ENCODE peak calls at places on chromosomes 6 and 20, in nine cellular contexts. One of them, this sample, is unnamed.

GRCh38 chr20:20492521-20493334 is 124.8 kb downstream of the INSM1 start:
- DNase-seq in left ventricle myocardium inferior: no peak
- DNase-seq in omental fat pad: no peak
- DNase-seq in GM12865: no peak
- DNase-seq in uterus: no peak
- DNase-seq in cardiac muscle cell: peak; percentile 22
- DNase-seq in LNCaP clone FGC: no peak
- DNase-seq in endothelial cell: peak; percentile 61
- DNase-seq in activated CD8-positive, alpha-beta T cell treated with anti-CD3 and anti-CD28 coated beads for 36 hours: no peak
- DNase-seq in this sample: peak; percentile 45

GRCh38 chr6:4641461-4641860 is 134.7 kb upstream of the CDYL start:
- DNase-seq in left ventricle myocardium inferior: no peak
- DNase-seq in omental fat pad: no peak
- DNase-seq in GM12865: no peak
- DNase-seq in uterus: no peak
- DNase-seq in cardiac muscle cell: no peak
- DNase-seq in LNCaP clone FGC: no peak
- DNase-seq in endothelial cell: no peak
- DNase-seq in activated CD8-positive, alpha-beta T cell treated with anti-CD3 and anti-CD28 coated beads for 36 hours: peak; percentile 3
- DNase-seq in this sample: no peak

GRCh38 chr6:13724174-13724573 is 12.5 kb upstream of the RANBP9 start:
- DNase-seq in left ventricle myocardium inferior: no peak
- DNase-seq in omental fat pad: no peak
- DNase-seq in GM12865: no peak
- DNase-seq in uterus: no peak
- DNase-seq in cardiac muscle cell: no peak
- DNase-seq in LNCaP clone FGC: no peak
- DNase-seq in endothelial cell: no peak
- DNase-seq in activated CD8-positive, alpha-beta T cell treated with anti-CD3 and anti-CD28 coated beads for 36 hours: no peak
- DNase-seq in this sample: no peak

GRCh38 chr20:17799575-17799974 is 99.8 kb downstream of the BANF2 start:
- DNase-seq in left ventricle myocardium inferior: no peak
- DNase-seq in omental fat pad: no peak
- DNase-seq in GM12865: no peak
- DNase-seq in uterus: no peak
- DNase-seq in cardiac muscle cell: no peak
- DNase-seq in LNCaP clone FGC: no peak
- DNase-seq in endothelial cell: no peak
- DNase-seq in activated CD8-positive, alpha-beta T cell treated with anti-CD3 and anti-CD28 coated beads for 36 hours: no peak
- DNase-seq in this sample: no peak

GRCh38 chr20:4937422-4938319 is 63.6 kb downstream of the SLC23A2 start:
- DNase-seq in left ventricle myocardium inferior: no peak
- DNase-seq in omental fat pad: no peak
- DNase-seq in GM12865: no peak
- DNase-seq in uterus: no peak
- DNase-seq in cardiac muscle cell: no peak
- DNase-seq in LNCaP clone FGC: peak; percentile 93
- DNase-seq in endothelial cell: no peak
- DNase-seq in activated CD8-positive, alpha-beta T cell treated with anti-CD3 and anti-CD28 coated beads for 36 hours: no peak
- DNase-seq in this sample: no peak

GRCh38 chr6:5695260-5696245 is 311.2 kb downstream of the NRN1 start:
- DNase-seq in left ventricle myocardium inferior: no peak
- DNase-seq in omental fat pad: no peak
- DNase-seq in GM12865: no peak
- DNase-seq in uterus: no peak
- DNase-seq in cardiac muscle cell: peak; percentile 51
- DNase-seq in LNCaP clone FGC: no peak
- DNase-seq in endothelial cell: no peak
- DNase-seq in activated CD8-positive, alpha-beta T cell treated with anti-CD3 and anti-CD28 coated beads for 36 hours: no peak
- DNase-seq in this sample: no peak

GRCh38 chr6:13012977-13013680 is 296.6 kb downstream of the PHACTR1 start:
- DNase-seq in left ventricle myocardium inferior: peak; percentile 77
- DNase-seq in omental fat pad: no peak
- DNase-seq in GM12865: no peak
- DNase-seq in uterus: no peak
- DNase-seq in cardiac muscle cell: peak; percentile 37
- DNase-seq in LNCaP clone FGC: no peak
- DNase-seq in endothelial cell: peak; percentile 39
- DNase-seq in activated CD8-positive, alpha-beta T cell treated with anti-CD3 and anti-CD28 coated beads for 36 hours: peak; percentile 19
- DNase-seq in this sample: peak; percentile 7

GRCh38 chr20:40849456-40849855 is 160.4 kb upstream of the MAFB start:
- DNase-seq in left ventricle myocardium inferior: no peak
- DNase-seq in omental fat pad: no peak
- DNase-seq in GM12865: no peak
- DNase-seq in uterus: no peak
- DNase-seq in cardiac muscle cell: no peak
- DNase-seq in LNCaP clone FGC: no peak
- DNase-seq in endothelial cell: no peak
- DNase-seq in activated CD8-positive, alpha-beta T cell treated with anti-CD3 and anti-CD28 coated beads for 36 hours: no peak
- DNase-seq in this sample: no peak

GRCh38 chr20:51158226-51158625 is 135.3 kb upstream of the KCNG1 start:
- DNase-seq in left ventricle myocardium inferior: no peak
- DNase-seq in omental fat pad: no peak
- DNase-seq in GM12865: no peak
- DNase-seq in uterus: no peak
- DNase-seq in cardiac muscle cell: no peak
- DNase-seq in LNCaP clone FGC: no peak
- DNase-seq in endothelial cell: no peak
- DNase-seq in activated CD8-positive, alpha-beta T cell treated with anti-CD3 and anti-CD28 coated beads for 36 hours: no peak
- DNase-seq in this sample: no peak

GRCh38 chr6:105243487-105243886 is 63.7 kb upstream of the POPDC3 start:
- DNase-seq in left ventricle myocardium inferior: no peak
- DNase-seq in omental fat pad: no peak
- DNase-seq in GM12865: no peak
- DNase-seq in uterus: no peak
- DNase-seq in cardiac muscle cell: no peak
- DNase-seq in LNCaP clone FGC: no peak
- DNase-seq in endothelial cell: no peak
- DNase-seq in activated CD8-positive, alpha-beta T cell treated with anti-CD3 and anti-CD28 coated beads for 36 hours: no peak
- DNase-seq in this sample: no peak

GRCh38 chr6:67345946-67346345 is 1289.1 kb upstream of the ADGRB3 start:
- DNase-seq in left ventricle myocardium inferior: no peak
- DNase-seq in omental fat pad: no peak
- DNase-seq in GM12865: no peak
- DNase-seq in uterus: no peak
- DNase-seq in cardiac muscle cell: peak; percentile 2
- DNase-seq in LNCaP clone FGC: no peak
- DNase-seq in endothelial cell: no peak
- DNase-seq in activated CD8-positive, alpha-beta T cell treated with anti-CD3 and anti-CD28 coated beads for 36 hours: no peak
- DNase-seq in this sample: no peak

GRCh38 chr20:17958326-17959256 is 10.0 kb downstream of the SNX5 start:
- DNase-seq in left ventricle myocardium inferior: no peak
- DNase-seq in omental fat pad: no peak
- DNase-seq in GM12865: peak; percentile 26
- DNase-seq in uterus: no peak
- DNase-seq in cardiac muscle cell: peak; percentile 40
- DNase-seq in LNCaP clone FGC: no peak
- DNase-seq in endothelial cell: no peak
- DNase-seq in activated CD8-positive, alpha-beta T cell treated with anti-CD3 and anti-CD28 coated beads for 36 hours: no peak
- DNase-seq in this sample: no peak

GRCh38 chr6:28252507-28252975 is 472 bp upstream of the ZKSCAN4 start:
- DNase-seq in left ventricle myocardium inferior: no peak
- DNase-seq in omental fat pad: no peak
- DNase-seq in GM12865: no peak
- DNase-seq in uterus: no peak
- DNase-seq in cardiac muscle cell: peak; percentile 6
- DNase-seq in LNCaP clone FGC: no peak
- DNase-seq in endothelial cell: no peak
- DNase-seq in activated CD8-positive, alpha-beta T cell treated with anti-CD3 and anti-CD28 coated beads for 36 hours: no peak
- DNase-seq in this sample: no peak

GRCh38 chr6:106325336-106326178 is at the start of gene ATG5:
- DNase-seq in left ventricle myocardium inferior: peak; percentile 100
- DNase-seq in omental fat pad: peak; percentile 99
- DNase-seq in GM12865: peak; percentile 100
- DNase-seq in uterus: peak; percentile 99
- DNase-seq in cardiac muscle cell: peak; percentile 100
- DNase-seq in LNCaP clone FGC: peak; percentile 97
- DNase-seq in endothelial cell: peak; percentile 99
- DNase-seq in activated CD8-positive, alpha-beta T cell treated with anti-CD3 and anti-CD28 coated beads for 36 hours: peak; percentile 100
- DNase-seq in this sample: peak; percentile 99

GRCh38 chr6:100730581-100730980 is 150.5 kb downstream of the ASCC3 start:
- DNase-seq in left ventricle myocardium inferior: no peak
- DNase-seq in omental fat pad: no peak
- DNase-seq in GM12865: no peak
- DNase-seq in uterus: no peak
- DNase-seq in cardiac muscle cell: no peak
- DNase-seq in LNCaP clone FGC: no peak
- DNase-seq in endothelial cell: no peak
- DNase-seq in activated CD8-positive, alpha-beta T cell treated with anti-CD3 and anti-CD28 coated beads for 36 hours: no peak
- DNase-seq in this sample: no peak

GRCh38 chr6:17022604-17023003 is 79.2 kb upstream of the STMND1 start:
- DNase-seq in left ventricle myocardium inferior: no peak
- DNase-seq in omental fat pad: no peak
- DNase-seq in GM12865: peak; percentile 39
- DNase-seq in uterus: no peak
- DNase-seq in cardiac muscle cell: no peak
- DNase-seq in LNCaP clone FGC: no peak
- DNase-seq in endothelial cell: no peak
- DNase-seq in activated CD8-positive, alpha-beta T cell treated with anti-CD3 and anti-CD28 coated beads for 36 hours: no peak
- DNase-seq in this sample: no peak

GRCh38 chr20:11901127-11901526 is 16.6 kb upstream of the BTBD3 start:
- DNase-seq in left ventricle myocardium inferior: no peak
- DNase-seq in omental fat pad: no peak
- DNase-seq in GM12865: no peak
- DNase-seq in uterus: no peak
- DNase-seq in cardiac muscle cell: peak; percentile 35
- DNase-seq in LNCaP clone FGC: no peak
- DNase-seq in endothelial cell: no peak
- DNase-seq in activated CD8-positive, alpha-beta T cell treated with anti-CD3 and anti-CD28 coated beads for 36 hours: no peak
- DNase-seq in this sample: no peak

GRCh38 chr20:44187763-44188709 is 1.0 kb upstream of the JPH2 start:
- DNase-seq in left ventricle myocardium inferior: no peak
- DNase-seq in omental fat pad: no peak
- DNase-seq in GM12865: peak; percentile 29
- DNase-seq in uterus: peak; percentile 59
- DNase-seq in cardiac muscle cell: peak; percentile 24
- DNase-seq in LNCaP clone FGC: peak; percentile 27
- DNase-seq in endothelial cell: no peak
- DNase-seq in activated CD8-positive, alpha-beta T cell treated with anti-CD3 and anti-CD28 coated beads for 36 hours: no peak
- DNase-seq in this sample: no peak

GRCh38 chr6:30323806-30324205 is 2.9 kb upstream of the TRIM39 start:
- DNase-seq in left ventricle myocardium inferior: no peak
- DNase-seq in omental fat pad: no peak
- DNase-seq in GM12865: no peak
- DNase-seq in uterus: no peak
- DNase-seq in cardiac muscle cell: no peak
- DNase-seq in LNCaP clone FGC: no peak
- DNase-seq in endothelial cell: no peak
- DNase-seq in activated CD8-positive, alpha-beta T cell treated with anti-CD3 and anti-CD28 coated beads for 36 hours: peak; percentile 57
- DNase-seq in this sample: no peak

GRCh38 chr20:50885781-50886180 is 45.5 kb downstream of the ADNP start:
- DNase-seq in left ventricle myocardium inferior: no peak
- DNase-seq in omental fat pad: no peak
- DNase-seq in GM12865: no peak
- DNase-seq in uterus: no peak
- DNase-seq in cardiac muscle cell: no peak
- DNase-seq in LNCaP clone FGC: no peak
- DNase-seq in endothelial cell: no peak
- DNase-seq in activated CD8-positive, alpha-beta T cell treated with anti-CD3 and anti-CD28 coated beads for 36 hours: no peak
- DNase-seq in this sample: no peak

GRCh38 chr20:54545959-54546358 is 70.6 kb downstream of the DOK5 start:
- DNase-seq in left ventricle myocardium inferior: no peak
- DNase-seq in omental fat pad: no peak
- DNase-seq in GM12865: no peak
- DNase-seq in uterus: no peak
- DNase-seq in cardiac muscle cell: peak; percentile 9
- DNase-seq in LNCaP clone FGC: no peak
- DNase-seq in endothelial cell: no peak
- DNase-seq in activated CD8-positive, alpha-beta T cell treated with anti-CD3 and anti-CD28 coated beads for 36 hours: no peak
- DNase-seq in this sample: no peak

GRCh38 chr6:74356385-74356784 is 660.4 kb downstream of the CD109 start:
- DNase-seq in left ventricle myocardium inferior: no peak
- DNase-seq in omental fat pad: no peak
- DNase-seq in GM12865: no peak
- DNase-seq in uterus: no peak
- DNase-seq in cardiac muscle cell: no peak
- DNase-seq in LNCaP clone FGC: no peak
- DNase-seq in endothelial cell: no peak
- DNase-seq in activated CD8-positive, alpha-beta T cell treated with anti-CD3 and anti-CD28 coated beads for 36 hours: no peak
- DNase-seq in this sample: no peak
- TF ChIP-seq CTCF in left ventricle myocardium inferior: no peak
- TF ChIP-seq CTCF in omental fat pad: no peak
- TF ChIP-seq CTCF in GM12865: no peak
- TF ChIP-seq CTCF in uterus: no peak
- TF ChIP-seq CTCF in cardiac muscle cell: no peak
- TF ChIP-seq CTCF in LNCaP clone FGC: no peak
- TF ChIP-seq CTCF in endothelial cell: no peak
- TF ChIP-seq CTCF in activated CD8-positive, alpha-beta T cell treated with anti-CD3 and anti-CD28 coated beads for 36 hours: no peak
- TF ChIP-seq CTCF in this sample: no peak

GRCh38 chr6:34027445-34027936 is 118.4 kb downstream of the GRM4 start:
- DNase-seq in left ventricle myocardium inferior: peak; percentile 25
- DNase-seq in omental fat pad: peak; percentile 42
- DNase-seq in GM12865: peak; percentile 49
- DNase-seq in uterus: peak; percentile 46
- DNase-seq in cardiac muscle cell: peak; percentile 38
- DNase-seq in LNCaP clone FGC: no peak
- DNase-seq in endothelial cell: peak; percentile 86
- DNase-seq in activated CD8-positive, alpha-beta T cell treated with anti-CD3 and anti-CD28 coated beads for 36 hours: peak; percentile 71
- DNase-seq in this sample: peak; percentile 67
- TF ChIP-seq CTCF in left ventricle myocardium inferior: peak; percentile 74
- TF ChIP-seq CTCF in omental fat pad: no peak
- TF ChIP-seq CTCF in GM12865: peak; percentile 75
- TF ChIP-seq CTCF in uterus: peak; percentile 85
- TF ChIP-seq CTCF in cardiac muscle cell: peak; percentile 80
- TF ChIP-seq CTCF in LNCaP clone FGC: peak; percentile 88
- TF ChIP-seq CTCF in endothelial cell: peak; percentile 93
- TF ChIP-seq CTCF in activated CD8-positive, alpha-beta T cell treated with anti-CD3 and anti-CD28 coated beads for 36 hours: peak; percentile 96
- TF ChIP-seq CTCF in this sample: peak; percentile 79

GRCh38 chr6:84242265-84242664 is 14.8 kb upstream of the CEP162 start:
- DNase-seq in left ventricle myocardium inferior: no peak
- DNase-seq in omental fat pad: no peak
- DNase-seq in GM12865: no peak
- DNase-seq in uterus: no peak
- DNase-seq in cardiac muscle cell: no peak
- DNase-seq in LNCaP clone FGC: no peak
- DNase-seq in endothelial cell: no peak
- DNase-seq in activated CD8-positive, alpha-beta T cell treated with anti-CD3 and anti-CD28 coated beads for 36 hours: no peak
- DNase-seq in this sample: no peak

DNA sequence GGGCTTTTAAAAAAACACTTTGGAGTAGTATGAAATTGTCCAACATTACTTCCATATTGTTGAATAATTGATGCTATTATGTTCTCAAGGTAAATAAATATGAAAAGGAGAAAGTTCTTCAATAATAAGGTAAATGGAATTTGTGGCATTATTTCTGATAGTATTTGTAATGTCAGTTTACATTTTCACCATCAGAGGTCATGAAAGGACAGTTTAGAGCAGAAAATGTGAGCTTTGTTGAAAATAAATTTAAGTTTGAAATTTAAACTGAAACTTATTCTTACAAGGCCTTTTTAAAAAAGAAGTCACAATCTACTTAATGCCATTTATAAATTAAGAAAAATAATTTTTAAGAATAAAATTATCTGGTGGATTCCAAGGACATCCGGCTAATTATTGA is 15.8 kb upstream of the CEP162 start:
- DNase-seq in left ventricle myocardium inferior: no peak
- DNase-seq in omental fat pad: no peak
- DNase-seq in GM12865: no peak
- DNase-seq in uterus: no peak
- DNase-seq in cardiac muscle cell: peak; percentile 45
- DNase-seq in LNCaP clone FGC: no peak
- DNase-seq in endothelial cell: no peak
- DNase-seq in activated CD8-positive, alpha-beta T cell treated with anti-CD3 and anti-CD28 coated beads for 36 hours: no peak
- DNase-seq in this sample: no peak
- TF ChIP-seq CTCF in left ventricle myocardium inferior: no peak
- TF ChIP-seq CTCF in omental fat pad: no peak
- TF ChIP-seq CTCF in GM12865: no peak
- TF ChIP-seq CTCF in uterus: no peak
- TF ChIP-seq CTCF in cardiac muscle cell: peak; percentile 25
- TF ChIP-seq CTCF in LNCaP clone FGC: no peak
- TF ChIP-seq CTCF in endothelial cell: no peak
- TF ChIP-seq CTCF in activated CD8-positive, alpha-beta T cell treated with anti-CD3 and anti-CD28 coated beads for 36 hours: no peak
- TF ChIP-seq CTCF in this sample: no peak

GRCh38 chr20:36830791-36831691 is 44.9 kb upstream of the TLDC2 start:
- DNase-seq in left ventricle myocardium inferior: peak; percentile 80
- DNase-seq in omental fat pad: no peak
- DNase-seq in GM12865: no peak
- DNase-seq in uterus: peak; percentile 68
- DNase-seq in cardiac muscle cell: peak; percentile 78
- DNase-seq in LNCaP clone FGC: no peak
- DNase-seq in endothelial cell: no peak
- DNase-seq in activated CD8-positive, alpha-beta T cell treated with anti-CD3 and anti-CD28 coated beads for 36 hours: no peak
- DNase-seq in this sample: no peak
- TF ChIP-seq CTCF in left ventricle myocardium inferior: peak; percentile 63
- TF ChIP-seq CTCF in omental fat pad: no peak
- TF ChIP-seq CTCF in GM12865: no peak
- TF ChIP-seq CTCF in uterus: no peak
- TF ChIP-seq CTCF in cardiac muscle cell: peak; percentile 57
- TF ChIP-seq CTCF in LNCaP clone FGC: no peak
- TF ChIP-seq CTCF in endothelial cell: no peak
- TF ChIP-seq CTCF in activated CD8-positive, alpha-beta T cell treated with anti-CD3 and anti-CD28 coated beads for 36 hours: no peak
- TF ChIP-seq CTCF in this sample: peak; percentile 23

This sample was measured in neural crest cell.